ENCODE peak calls at places on chromosomes 7 and 10, in seven cellular contexts. J is WERI-Rb-1, I is OCI-LY7, Y is HFF-Myc, F is neural progenitor cell, B is BJ, P is mesothelial cell of epicardium. U is an unnamed sample.

GRCh38 chr10:50739618-50740350 is at the start of gene ASAH2B:
- DNase-seq in J (peak; percentile 74), I (peak; percentile 43), Y (peak; percentile 48), F (peak; percentile 82), B (peak; percentile 17), P (peak; percentile 69), U (peak; percentile 81)

GRCh38 chr7:18494821-18495408 is 634 bp upstream of the HDAC9 start:
- DNase-seq in J (no peak), I (no peak), Y (no peak), F (no peak), B (peak; percentile 36), P (no peak), U (peak; percentile 61)

GRCh38 chr10:60069311-60069710 is 163.0 kb upstream of the CCDC6 start:
- DNase-seq in J (no peak), I (no peak), Y (no peak), F (no peak), B (no peak), P (no peak), U (no peak)

GRCh38 chr7:41333506-41333905 is 369.4 kb downstream of the INHBA start:
- DNase-seq in J (no peak), I (no peak), Y (peak; percentile 32), F (no peak), B (no peak), P (no peak), U (peak; percentile 88)

GRCh38 chr7:150368098-150368883 is at the start of gene REPIN1:
- DNase-seq in J (peak; percentile 96), I (peak; percentile 80), Y (no peak), F (peak; percentile 95), B (no peak), P (peak; percentile 72), U (peak; percentile 70)

GRCh38 chr10:10403762-10404161 is 613.9 kb upstream of the CELF2 start:
- DNase-seq in J (no peak), I (no peak), Y (no peak), F (no peak), B (no peak), P (no peak), U (no peak)

GRCh38 chr10:111440501-111440900 is 363.7 kb downstream of the ADRA2A start:
- DNase-seq in J (peak; percentile 60), I (no peak), Y (no peak), F (no peak), B (no peak), P (no peak), U (no peak)

GRCh38 chr10:17682236-17682946 is 38.4 kb downstream of the STAM start:
- DNase-seq in J (no peak), I (no peak), Y (no peak), F (no peak), B (no peak), P (no peak), U (peak; percentile 59)

GRCh38 chr10:43110318-43111071 is 27.8 kb upstream of the CSGALNACT2 start:
- DNase-seq in J (no peak), I (no peak), Y (no peak), F (no peak), B (peak; percentile 28), P (no peak), U (peak; percentile 53)

GRCh38 chr7:128053023-128053422 is 21.8 kb upstream of the LRRC4 start:
- DNase-seq in J (no peak), I (peak; percentile 40), Y (no peak), F (no peak), B (no peak), P (no peak), U (peak; percentile 51)

GRCh38 chr7:80902716-80903308 is 16.0 kb downstream of the SEMA3C start:
- DNase-seq in J (peak; percentile 63), I (no peak), Y (no peak), F (no peak), B (no peak), P (no peak), U (no peak)

GRCh38 chr10:29881336-29881751 is 178.0 kb downstream of the JCAD start:
- DNase-seq in J (peak; percentile 6), I (no peak), Y (no peak), F (no peak), B (no peak), P (no peak), U (no peak)

GRCh38 chr7:127415060-127415742 is 22.7 kb upstream of the ZNF800 start:
- DNase-seq in J (no peak), I (no peak), Y (no peak), F (no peak), B (no peak), P (no peak), U (no peak)

GRCh38 chr7:35544028-35544742 is 150.8 kb downstream of the HERPUD2 start:
- DNase-seq in J (no peak), I (no peak), Y (no peak), F (no peak), B (no peak), P (no peak), U (no peak)

GRCh38 chr10:70115948-70116682 is 16.5 kb downstream of the AIFM2 start:
- DNase-seq in J (peak; percentile 71), I (peak; percentile 71), Y (no peak), F (peak; percentile 70), B (no peak), P (no peak), U (peak; percentile 41)

GRCh38 chr7:4768597-4769569 is 6.5 kb upstream of the AP5Z1 start:
- DNase-seq in J (no peak), I (no peak), Y (no peak), F (no peak), B (no peak), P (no peak), U (no peak)
- TF ChIP-seq CTCF in J (no peak), I (no peak), Y (no peak), F (no peak), B (no peak), P (no peak), U (no peak)

GRCh38 chr10:97498076-97498840 is at the start of gene MMS19:
- DNase-seq in J (peak; percentile 99), I (peak; percentile 97), Y (peak; percentile 82), F (peak; percentile 100), B (peak; percentile 94), P (peak; percentile 100), U (peak; percentile 99)
- TF ChIP-seq CTCF in J (no peak), I (no peak), Y (no peak), F (no peak), B (no peak), P (peak; percentile 33), U (no peak)

DNA sequence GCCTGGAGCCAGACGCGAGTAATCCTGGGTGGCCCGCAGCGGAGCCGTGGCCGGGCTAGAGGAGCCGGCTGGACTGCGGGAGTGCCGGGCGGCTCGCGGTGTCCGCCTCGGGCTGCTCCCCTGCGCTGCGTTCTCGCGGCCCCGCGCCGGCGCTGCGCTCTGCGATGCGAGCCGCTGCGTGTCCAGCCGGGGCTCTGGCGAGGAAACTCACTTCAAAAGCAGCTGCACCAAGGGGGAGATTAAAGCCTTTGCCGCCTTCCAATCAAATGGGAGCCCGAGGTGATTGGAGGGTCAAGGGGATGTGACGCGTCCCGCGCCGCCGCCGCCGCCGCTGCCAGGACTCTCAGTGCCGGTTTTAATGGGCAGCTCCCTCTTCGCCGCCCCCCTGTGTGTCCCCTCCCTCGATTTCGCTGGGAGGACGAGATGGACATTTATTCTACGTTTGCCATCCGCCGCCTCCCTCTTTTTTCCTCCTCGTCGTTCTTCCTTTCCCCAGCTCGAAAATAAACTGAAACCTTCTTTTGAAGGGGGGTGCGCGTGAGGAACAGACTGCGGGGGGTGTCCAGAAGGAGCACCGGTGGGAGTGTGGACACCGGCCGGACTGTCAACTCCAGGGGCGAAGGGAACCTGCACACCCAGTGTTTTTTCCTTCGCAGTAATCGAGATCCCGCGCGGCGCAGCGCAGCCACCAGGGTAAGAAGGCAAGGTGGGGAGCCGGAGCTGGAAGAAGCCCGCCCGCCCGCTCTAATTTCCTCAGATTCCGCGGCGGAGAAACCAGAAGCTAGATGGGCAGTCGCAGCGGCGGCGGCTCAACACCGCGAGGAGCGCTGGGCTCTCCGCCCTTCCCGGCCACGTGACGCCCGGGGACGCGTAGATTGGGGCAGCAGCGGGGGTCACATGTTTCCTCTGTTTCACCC is at the start of gene ZNF503:
- DNase-seq in J (peak; percentile 98), I (no peak), Y (peak; percentile 74), F (peak; percentile 98), B (peak; percentile 78), P (peak; percentile 95), U (peak; percentile 98)
- TF ChIP-seq CTCF in J (no peak), I (no peak), Y (peak; percentile 8), F (peak; percentile 10), B (peak; percentile 27), P (peak; percentile 9), U (peak; percentile 44)

DNA sequence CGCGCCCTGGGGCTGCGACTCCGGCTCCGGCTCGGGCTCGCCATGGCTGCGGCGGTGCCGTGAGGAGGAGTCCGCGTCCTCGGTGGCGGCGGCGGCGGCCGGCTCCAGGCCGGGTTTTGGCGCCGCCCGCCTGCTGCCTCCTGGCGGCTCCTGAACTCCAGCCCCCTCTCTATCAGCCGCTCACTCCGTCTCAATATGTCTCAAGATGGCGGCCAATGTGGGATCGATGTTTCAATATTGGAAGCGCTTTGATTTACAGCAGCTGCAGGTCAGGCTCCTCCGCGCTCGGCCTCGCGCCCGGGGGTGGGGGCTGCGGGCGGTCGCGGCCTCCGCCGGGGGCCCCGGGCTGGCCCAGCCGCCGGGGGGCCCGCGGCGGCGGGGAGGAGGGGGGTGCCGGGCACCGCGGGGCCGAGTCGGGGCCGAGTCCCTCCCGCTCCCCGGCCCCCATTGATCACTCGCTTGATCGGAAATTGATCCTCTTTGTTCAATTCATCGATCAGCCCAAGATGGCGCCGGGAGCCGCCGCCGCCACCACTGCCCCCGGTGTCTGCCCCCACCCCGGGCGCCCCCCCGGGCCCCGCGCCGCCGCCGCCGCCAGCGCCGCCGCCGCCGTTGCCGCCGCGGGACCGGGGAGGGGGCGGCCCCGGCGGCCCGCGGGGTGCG is 1.5 kb upstream of the CUX1 start:
- DNase-seq in J (peak; percentile 78), I (peak; percentile 90), Y (no peak), F (peak; percentile 95), B (no peak), P (peak; percentile 57), U (peak; percentile 84)
- TF ChIP-seq CTCF in J (peak; percentile 15), I (no peak), Y (no peak), F (no peak), B (peak; percentile 8), P (peak; percentile 1), U (peak; percentile 17)

GRCh38 chr7:140595468-140596147 is 45.0 kb downstream of the DENND2A start:
- DNase-seq in J (no peak), I (no peak), Y (no peak), F (no peak), B (no peak), P (no peak), U (no peak)
- TF ChIP-seq CTCF in J (no peak), I (no peak), Y (no peak), F (no peak), B (no peak), P (no peak), U (no peak)

GRCh38 chr7:33048704-33049103 is 13.9 kb downstream of the NT5C3A start:
- DNase-seq in J (no peak), I (no peak), Y (no peak), F (no peak), B (no peak), P (no peak), U (no peak)
- TF ChIP-seq CTCF in J (no peak), I (no peak), Y (no peak), F (no peak), B (no peak), P (no peak), U (no peak)

U was measured in choroid plexus epithelial cell.